ENCODE peak calls at places on chromosomes 4 and X, in six cellular contexts. A, B, Q, N, O and V are unnamed samples.
A peak's percentile ranks its signal among the peaks of the same experiment; 100 is the strongest.

GRCh38 chrX:11908371-11908770 is 150.3 kb downstream of the MSL3 start:
- DNase-seq in A (peak; percentile 50), B (no peak), Q (no peak), N (peak; percentile 25), O (no peak), V (no peak)

GRCh38 chr4:56757270-56757746 is 64.2 kb downstream of the SPINK2 start:
- DNase-seq in A (peak; percentile 61), B (no peak), Q (no peak), N (peak; percentile 30), O (peak; percentile 55), V (no peak)

GRCh38 chrX:56785442-56785841 is 56.4 kb downstream of the NBDY start:
- DNase-seq in A (no peak), B (no peak), Q (no peak), N (no peak), O (peak; percentile 3), V (no peak)

GRCh38 chr4:118280501-118281218 is 72.1 kb downstream of the PRSS12 start:
- DNase-seq in A (peak; percentile 79), B (peak; percentile 54), Q (no peak), N (peak; percentile 73), O (peak; percentile 69), V (no peak)

GRCh38 chrX:106707771-106708454 is 18.6 kb upstream of the RNF128 start:
- DNase-seq in A (no peak), B (peak; percentile 78), Q (no peak), N (peak; percentile 94), O (no peak), V (no peak)

GRCh38 chr4:15354358-15354757 is 73.5 kb upstream of the C1QTNF7 start:
- DNase-seq in A (no peak), B (no peak), Q (no peak), N (no peak), O (no peak), V (no peak)

GRCh38 chr4:92847046-92847445 is 543.3 kb downstream of the GRID2 start:
- DNase-seq in A (no peak), B (no peak), Q (no peak), N (no peak), O (no peak), V (no peak)

GRCh38 chr4:148072789-148073188 is 340.9 kb downstream of the ARHGAP10 start:
- DNase-seq in A (no peak), B (no peak), Q (no peak), N (no peak), O (no peak), V (no peak)

GRCh38 chr4:169151671-169152070 is 119.1 kb downstream of the SH3RF1 start:
- DNase-seq in A (no peak), B (no peak), Q (no peak), N (no peak), O (no peak), V (no peak)

GRCh38 chrX:82648062-82648461 is 860.0 kb upstream of the POU3F4 start:
- DNase-seq in A (no peak), B (no peak), Q (no peak), N (peak; percentile 6), O (no peak), V (no peak)

GRCh38 chrX:138157850-138158249 is 553.7 kb downstream of the FGF13 start:
- DNase-seq in A (no peak), B (no peak), Q (no peak), N (no peak), O (no peak), V (no peak)
- H3K27ac ChIP-seq in A (no peak overlapping the region), B (no peak overlapping the region), Q (no peak overlapping the region), N (no peak overlapping the region), O (no peak overlapping the region), V (no peak overlapping the region)

GRCh38 chrX:72002886-72003285 is 92.2 kb downstream of the NHSL2 start:
- DNase-seq in A (no peak), B (no peak), Q (no peak), N (no peak), O (no peak), V (no peak)

GRCh38 chrX:72003811-72004750 is 93.4 kb downstream of the NHSL2 start:
- DNase-seq in A (peak; percentile 90), B (no peak), Q (peak; percentile 68), N (peak; percentile 10), O (no peak), V (no peak)

GRCh38 chrX:71999535-71999934 is 88.9 kb downstream of the NHSL2 start:
- DNase-seq in A (no peak), B (no peak), Q (no peak), N (no peak), O (no peak), V (no peak)

GRCh38 chrX:72001471-72001870 is 90.8 kb downstream of the NHSL2 start:
- DNase-seq in A (peak; percentile 74), B (no peak), Q (no peak), N (no peak), O (no peak), V (no peak)

DNA sequence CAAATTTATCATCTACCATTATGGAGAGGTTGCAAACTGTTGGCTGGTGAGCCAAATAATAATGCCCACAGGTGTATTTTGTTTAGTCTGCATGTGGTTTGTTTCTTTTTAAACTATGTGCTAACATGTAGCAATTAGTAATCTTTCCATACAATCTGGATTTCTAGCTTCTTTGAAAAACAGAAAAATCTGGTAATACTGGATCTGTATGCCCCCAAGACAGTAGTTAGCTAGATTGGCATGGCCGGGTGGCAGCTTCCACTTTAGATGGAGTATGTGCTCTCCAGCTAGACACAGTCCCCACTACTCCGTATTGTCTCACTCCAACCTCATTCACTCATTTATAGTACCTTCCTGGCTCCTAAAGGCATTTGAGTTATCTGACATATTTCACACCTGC is 91.3 kb downstream of the NHSL2 start:
- DNase-seq in A (no peak), B (no peak), Q (no peak), N (no peak), O (no peak), V (no peak)
- H3K9me3 ChIP-seq in A (no peaks in the 10 kb centered on the region), B (no peaks in the 10 kb centered on the region), Q (no peaks in the 10 kb centered on the region), N (no peaks in the 10 kb centered on the region), O (no peaks in the 10 kb centered on the region), V (no peaks in the 10 kb centered on the region)

GRCh38 chr4:28799696-28800095 is 1920.5 kb upstream of the PCDH7 start:
- DNase-seq in A (no peak), B (no peak), Q (no peak), N (no peak), O (no peak), V (no peak)
- H3K27ac ChIP-seq in A (no peak overlapping the region), B (no peak overlapping the region), Q (no peak overlapping the region), N (no peak overlapping the region), O (no peak overlapping the region), V (no peak overlapping the region)

GRCh38 chrX:146346102-146346501 is 463.5 kb upstream of the CXorf51B start:
- DNase-seq in A (no peak), B (no peak), Q (no peak), N (no peak), O (no peak), V (no peak)
- H3K9me3 ChIP-seq in A (peaks cover 42% of the 10 kb centered on the region), B (no peaks in the 10 kb centered on the region), Q (no peaks in the 10 kb centered on the region), N (peaks cover 11% of the 10 kb centered on the region), O (no peaks in the 10 kb centered on the region), V (no peaks in the 10 kb centered on the region)

GRCh38 chrX:3711331-3711917 is 2.0 kb downstream of the PRKX start:
- DNase-seq in A (no peak), B (no peak), Q (peak; percentile 54), N (no peak), O (peak; percentile 25), V (no peak)
- H3K27ac ChIP-seq in A (no peak overlapping the region), B (no peak overlapping the region), Q (peak overlapping the region; percentile 50), N (peak overlapping the region; percentile 35), O (peak overlapping the region; percentile 74), V (no peak overlapping the region)

DNA sequence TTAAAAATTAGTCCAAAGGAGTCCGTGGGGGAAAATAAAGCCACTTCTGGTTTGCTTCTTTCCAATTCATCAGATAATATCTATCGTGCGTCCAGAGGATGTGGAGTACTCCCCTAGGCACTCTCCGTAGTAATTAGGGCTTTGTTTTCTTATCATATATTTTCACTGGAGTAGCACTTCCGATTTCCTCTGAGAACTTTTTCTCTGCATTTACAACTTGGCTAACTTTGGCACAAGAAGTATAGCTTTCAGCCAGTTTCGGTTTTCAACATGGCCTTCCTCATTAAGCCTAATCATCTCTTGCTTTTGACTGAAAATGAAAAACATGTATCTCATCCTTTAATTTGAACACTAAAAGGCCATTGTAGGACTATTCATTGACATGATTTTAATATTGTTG is 80.5 kb downstream of the CASP3 start:
- DNase-seq in A (no peak), B (no peak), Q (no peak), N (no peak), O (no peak), V (no peak)
- H3K9me3 ChIP-seq in A (no peaks in the 10 kb centered on the region), B (no peaks in the 10 kb centered on the region), Q (no peaks in the 10 kb centered on the region), N (no peaks in the 10 kb centered on the region), O (no peaks in the 10 kb centered on the region), V (no peaks in the 10 kb centered on the region)

GRCh38 chrX:40011483-40012038 is 86.2 kb downstream of the BCOR start:
- DNase-seq in A (peak; percentile 52), B (no peak), Q (no peak), N (no peak), O (no peak), V (no peak)
- H3K27ac ChIP-seq in A (no peak overlapping the region), B (no peak overlapping the region), Q (peak overlapping the region; percentile 92), N (no peak overlapping the region), O (peak overlapping the region; percentile 90), V (peak overlapping the region; percentile 76)

DNA sequence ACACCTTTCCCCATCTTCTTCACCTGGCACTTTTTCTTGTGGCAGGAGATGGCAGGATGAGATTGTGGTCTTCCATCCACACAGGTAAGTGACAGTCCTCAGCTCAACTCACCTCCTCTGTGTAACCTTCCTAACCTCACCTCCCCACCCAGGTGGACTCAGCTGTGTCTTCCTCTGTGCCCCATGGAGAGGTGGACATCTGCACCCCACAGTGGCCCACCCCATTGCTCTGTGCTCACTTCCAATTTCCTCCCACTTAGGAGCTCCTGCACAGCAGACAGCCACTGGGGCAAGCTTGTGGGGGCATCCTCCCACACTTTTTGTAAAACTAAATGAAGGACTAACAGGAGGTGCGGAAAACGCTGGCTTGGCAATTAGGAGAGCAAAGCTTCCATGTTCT is 61.6 kb downstream of the MSX1 start:
- DNase-seq in A (peak; percentile 14), B (no peak), Q (no peak), N (no peak), O (no peak), V (no peak)
- H3K9me3 ChIP-seq in A (peaks cover 3% of the 10 kb centered on the region), B (no peaks in the 10 kb centered on the region), Q (no peaks in the 10 kb centered on the region), N (no peaks in the 10 kb centered on the region), O (no peaks in the 10 kb centered on the region), V (no peaks in the 10 kb centered on the region)